ENCODE peak calls at places on chromosomes 4 and X, in eight cellular contexts. H is left lung, F is astrocyte, J is keratinocyte, M is A673, C is uterus, S is A549, Q is lung. D is an unnamed sample.
A peak's percentile ranks its signal among the peaks of the same experiment; 100 is the strongest.

GRCh38 chr4:114811564-114812360 is 213.2 kb downstream of the UGT8 start:
- DNase-seq in H (no peak), F (no peak), J (no peak), M (peak; percentile 5), C (no peak), S (no peak), Q (no peak), D (no peak)

GRCh38 chr4:98749206-98749605 is 90.8 kb upstream of the TSPAN5 start:
- DNase-seq in H (no peak), F (peak; percentile 10), J (no peak), M (peak; percentile 96), C (no peak), S (no peak), Q (no peak), D (no peak)

GRCh38 chr4:2794707-2795557 is 2.0 kb downstream of the SH3BP2 start:
- DNase-seq in H (peak; percentile 94), F (peak; percentile 72), J (no peak), M (no peak), C (peak; percentile 26), S (peak; percentile 44), Q (peak; percentile 68), D (no peak)

GRCh38 chrX:11532291-11533075 is 133.2 kb downstream of the ARHGAP6 start:
- DNase-seq in H (no peak), F (no peak), J (no peak), M (no peak), C (peak; percentile 23), S (peak; percentile 1), Q (no peak), D (peak; percentile 67)

GRCh38 chr4:112519689-112520597 is 4.0 kb upstream of the NEUROG2 start:
- DNase-seq in H (no peak), F (no peak), J (no peak), M (no peak), C (no peak), S (no peak), Q (no peak), D (no peak)

GRCh38 chrX:46770006-46770816 is 11.3 kb upstream of the SLC9A7 start:
- DNase-seq in H (no peak), F (peak; percentile 48), J (no peak), M (peak; percentile 52), C (no peak), S (no peak), Q (no peak), D (no peak)

GRCh38 chrX:50799531-50799961 is 14.4 kb downstream of the SHROOM4 start:
- DNase-seq in H (no peak), F (peak; percentile 77), J (peak; percentile 36), M (no peak), C (no peak), S (peak; percentile 6), Q (no peak), D (no peak)

GRCh38 chrX:150037041-150037440 is 98.8 kb upstream of the EOLA2 start:
- DNase-seq in H (no peak), F (no peak), J (no peak), M (peak; percentile 16), C (no peak), S (no peak), Q (no peak), D (no peak)

GRCh38 chr4:105155426-105155825 is 8.8 kb downstream of the TET2 start:
- DNase-seq in H (no peak), F (no peak), J (no peak), M (no peak), C (no peak), S (no peak), Q (no peak), D (no peak)

DNA sequence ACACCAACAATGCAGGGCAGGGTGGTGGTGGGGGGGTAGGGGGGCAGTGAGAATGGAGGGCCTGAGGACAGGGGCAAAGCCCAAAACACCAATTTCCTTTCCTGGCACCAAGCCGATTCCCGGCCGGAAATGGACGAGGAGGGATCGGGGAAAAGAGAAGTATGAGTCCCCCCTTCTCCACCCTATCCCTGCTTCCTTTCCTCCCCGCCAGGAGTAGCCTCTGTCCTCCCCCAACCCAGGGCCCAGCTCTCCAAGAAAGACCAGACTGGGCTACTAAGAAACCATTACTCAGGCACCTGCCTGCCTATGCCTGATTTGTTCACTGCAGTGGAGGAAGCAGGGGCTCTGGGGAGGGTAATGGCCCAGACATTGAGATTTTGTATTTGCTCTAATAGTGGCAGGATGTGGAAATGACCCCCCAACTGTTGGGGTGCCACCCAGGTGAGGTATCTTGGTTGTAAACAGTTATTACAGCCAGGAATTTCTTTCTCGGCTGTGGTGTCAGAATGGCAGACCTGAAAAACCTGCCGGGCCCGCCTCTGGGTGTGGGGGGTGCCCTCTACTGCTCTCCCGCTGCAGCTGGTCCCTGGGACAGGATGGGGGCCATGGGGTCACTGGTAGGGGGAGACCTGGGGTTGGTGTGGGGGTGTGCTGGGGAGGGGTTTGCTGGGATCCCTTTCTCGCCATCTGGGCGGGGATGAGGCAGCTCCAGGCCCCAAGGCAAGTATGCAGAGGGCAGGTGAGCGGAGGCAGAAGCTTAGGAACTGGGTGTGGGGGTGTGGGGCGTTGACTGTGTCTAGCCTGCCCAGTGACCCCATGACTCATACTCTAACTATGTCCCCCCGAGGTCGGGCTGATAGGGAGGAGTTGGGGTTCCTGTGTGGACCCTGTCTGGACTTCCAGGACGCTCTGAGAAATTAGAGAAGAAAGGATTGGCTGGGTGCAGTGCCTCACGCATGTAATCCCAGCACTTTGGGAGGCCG is 701 bp downstream of the CCDC120 start:
- DNase-seq in H (no peak), F (no peak), J (no peak), M (no peak), C (no peak), S (no peak), Q (no peak), D (no peak)
- H3K4me3 ChIP-seq in H (no peak overlapping the region), F (no peak overlapping the region), J (peak overlapping the region; percentile 77), M (no peak overlapping the region), C (no peak overlapping the region), S (no peak overlapping the region), Q (peak overlapping the region; percentile 5), D (no peak overlapping the region)

GRCh38 chr4:153247116-153247490 is 42.9 kb downstream of the TRIM2 start:
- DNase-seq in H (no peak), F (no peak), J (no peak), M (no peak), C (no peak), S (no peak), Q (no peak), D (no peak)

GRCh38 chr4:153245775-153246174 is 41.5 kb downstream of the TRIM2 start:
- DNase-seq in H (no peak), F (no peak), J (no peak), M (no peak), C (no peak), S (no peak), Q (no peak), D (no peak)

GRCh38 chr4:153244969-153245368 is 40.7 kb downstream of the TRIM2 start:
- DNase-seq in H (no peak), F (no peak), J (no peak), M (no peak), C (no peak), S (no peak), Q (no peak), D (no peak)

GRCh38 chr4:153248641-153249198 is 44.5 kb downstream of the TRIM2 start:
- DNase-seq in H (no peak), F (no peak), J (no peak), M (no peak), C (no peak), S (no peak), Q (no peak), D (no peak)

DNA sequence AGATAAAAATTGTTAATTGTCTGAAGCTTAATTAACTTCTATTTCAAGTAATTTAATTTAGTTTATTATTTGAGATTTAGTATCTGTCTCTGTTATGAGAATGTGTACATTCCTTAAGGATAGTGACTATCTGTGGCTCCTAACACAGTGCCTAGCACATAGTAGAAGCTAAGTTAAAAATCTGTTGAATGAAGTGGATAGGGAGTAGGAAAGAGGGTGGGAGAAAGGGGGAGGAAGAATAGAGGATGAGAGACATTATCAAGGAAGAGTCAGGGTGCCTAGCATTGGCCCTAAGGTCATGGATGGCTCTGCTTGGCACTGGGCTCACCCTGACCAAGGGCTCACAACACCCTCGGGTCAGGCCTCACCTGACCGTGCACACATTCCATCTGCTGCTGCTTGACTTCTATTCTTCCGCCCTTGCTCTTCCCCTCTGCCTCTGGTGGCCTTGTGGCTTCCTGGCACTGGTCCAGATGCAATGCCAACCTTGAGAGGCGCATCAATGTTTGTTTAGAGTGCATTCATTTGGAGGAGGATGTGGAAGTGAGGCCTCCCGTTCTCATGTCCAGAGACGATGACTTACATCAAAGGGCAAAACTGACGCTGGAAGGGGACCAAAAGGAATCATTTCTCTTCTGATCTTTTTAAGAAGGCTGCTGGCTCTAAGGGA is 42.3 kb downstream of the TRIM2 start:
- DNase-seq in H (no peak), F (no peak), J (no peak), M (no peak), C (no peak), S (no peak), Q (no peak), D (no peak)
- H3K4me1 ChIP-seq in H (no peaks in the 10 kb centered on the region), F (peaks cover 12% of the 10 kb centered on the region), J (peaks cover 8% of the 10 kb centered on the region), M (peaks cover 52% of the 10 kb centered on the region), C (no peaks in the 10 kb centered on the region), S (peaks cover 15% of the 10 kb centered on the region), Q (peaks cover 13% of the 10 kb centered on the region), D (peaks cover 16% of the 10 kb centered on the region)

DNA sequence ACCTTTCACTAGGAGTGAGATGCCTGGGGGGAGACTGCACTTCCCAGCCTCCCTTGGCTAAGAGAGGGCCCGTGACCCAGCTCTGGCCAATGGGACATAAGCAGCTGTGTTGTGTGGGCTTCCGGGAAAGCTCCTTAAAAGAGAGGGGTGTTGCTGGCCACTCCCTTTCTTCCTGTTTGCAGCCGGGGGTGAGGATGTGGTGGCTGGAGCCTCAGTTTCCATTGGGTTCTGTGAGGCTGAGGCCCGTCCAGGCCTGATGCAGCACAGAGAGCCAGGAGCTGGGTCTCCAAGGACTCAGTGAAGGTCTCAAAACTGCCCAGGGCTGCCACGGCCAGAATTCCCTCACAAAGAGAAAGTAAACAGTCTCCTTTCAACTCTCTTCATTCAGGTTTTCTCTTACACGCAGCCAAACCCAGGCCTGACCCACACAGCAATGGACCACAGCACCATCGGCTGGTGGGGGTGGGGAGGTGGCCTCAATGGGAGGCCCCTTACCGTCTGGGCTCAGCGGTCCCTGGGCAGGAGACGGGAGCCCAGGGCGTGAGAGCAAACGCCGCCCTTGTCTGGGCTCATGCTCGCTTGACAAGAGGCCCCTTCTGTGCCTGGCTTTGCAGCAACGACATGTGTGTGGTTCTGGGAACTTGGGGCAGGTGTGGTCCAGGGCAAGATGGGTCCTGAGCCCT is 6.6 kb downstream of the NKX1-1 start:
- DNase-seq in H (peak; percentile 36), F (no peak), J (no peak), M (no peak), C (no peak), S (no peak), Q (no peak), D (no peak)
- H3K9me3 ChIP-seq in H (no peaks in the 10 kb centered on the region), F (peaks cover 9% of the 10 kb centered on the region), J (peaks cover 10% of the 10 kb centered on the region), M (peaks cover 14% of the 10 kb centered on the region), C (no peaks in the 10 kb centered on the region), S (no peaks in the 10 kb centered on the region), Q (no peaks in the 10 kb centered on the region), D (peaks cover 10% of the 10 kb centered on the region)

DNA sequence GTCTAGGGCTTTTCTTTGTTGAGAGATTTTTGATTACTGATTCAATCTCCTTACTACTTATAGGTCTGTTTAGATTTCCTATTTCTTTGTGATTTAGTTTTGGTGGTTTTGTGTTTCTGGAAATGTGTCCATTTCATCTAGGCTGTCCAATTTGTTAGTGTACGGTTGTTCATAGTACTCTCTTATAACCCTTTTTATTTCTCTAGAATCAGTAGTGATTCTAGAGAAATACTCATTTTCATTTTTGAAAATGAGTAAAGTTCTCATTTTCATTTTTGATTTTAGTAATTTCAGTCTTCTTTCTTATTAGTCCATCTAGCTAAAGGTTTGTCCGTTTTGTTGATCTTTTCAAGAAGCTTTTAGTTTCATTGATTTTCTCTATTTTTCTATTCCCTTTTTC is 7.5 kb downstream of the IL13RA1 start:
- DNase-seq in H (no peak), F (no peak), J (no peak), M (no peak), C (no peak), S (no peak), Q (no peak), D (no peak)
- H3K4me3 ChIP-seq in H (no peak overlapping the region), F (no peak overlapping the region), J (no peak overlapping the region), M (no peak overlapping the region), C (no peak overlapping the region), S (no peak overlapping the region), Q (no peak overlapping the region), D (no peak overlapping the region)

D was measured in SJCRH30.